ENCODE peak calls at places on chromosomes 5 and 9, in seven cellular contexts. B is suprapubic skin, I is cardiac muscle cell, L is AG04450, S is OCI-LY7, H is fibroblast of lung, O is colonic mucosa. Z is an unnamed sample.

GRCh38 chr5:14204011-14204670 is 61.0 kb downstream of the TRIO start:
- DNase-seq in B (no peak), I (no peak), L (no peak), S (no peak), H (no peak), O (no peak), Z (no peak)

GRCh38 chr9:109113892-109114609 is 5.7 kb downstream of the TMEM245 start:
- DNase-seq in B (no peak), I (no peak), L (no peak), S (no peak), H (no peak), O (no peak), Z (no peak)

GRCh38 chr5:93622240-93622885 is 39.3 kb downstream of the NR2F1 start:
- DNase-seq in B (no peak), I (no peak), L (no peak), S (peak; percentile 2), H (peak; percentile 76), O (no peak), Z (no peak)

GRCh38 chr9:125994066-125994943 is 247.1 kb downstream of the PBX3 start:
- DNase-seq in B (peak; percentile 36), I (no peak), L (no peak), S (no peak), H (no peak), O (no peak), Z (no peak)

GRCh38 chr5:180811623-180812119 is 9.1 kb upstream of the MGAT1 start:
- DNase-seq in B (no peak), I (no peak), L (no peak), S (no peak), H (no peak), O (no peak), Z (no peak)

GRCh38 chr5:127814225-127814973 is 111.2 kb downstream of the CCDC192 start:
- DNase-seq in B (no peak), I (no peak), L (no peak), S (no peak), H (peak; percentile 14), O (no peak), Z (no peak)

GRCh38 chr9:138046641-138047301 is 169.2 kb downstream of the CACNA1B start:
- DNase-seq in B (peak; percentile 48), I (no peak), L (no peak), S (no peak), H (no peak), O (peak; percentile 9), Z (peak; percentile 31)

GRCh38 chr5:73780297-73781080 is 154.5 kb downstream of the ARHGEF28 start:
- DNase-seq in B (no peak), I (no peak), L (no peak), S (no peak), H (no peak), O (peak; percentile 24), Z (no peak)

GRCh38 chr5:110354341-110354740 is 372.1 kb downstream of the TMEM232 start:
- DNase-seq in B (no peak), I (no peak), L (no peak), S (no peak), H (peak; percentile 76), O (no peak), Z (no peak)

GRCh38 chr9:114895605-114896004 is 34.8 kb downstream of the TNFSF8 start:
- DNase-seq in B (no peak), I (no peak), L (no peak), S (no peak), H (peak; percentile 25), O (no peak), Z (no peak)

GRCh38 chr9:97468658-97469448 is 32.6 kb upstream of the TMOD1 start:
- DNase-seq in B (peak; percentile 76), I (peak; percentile 87), L (peak; percentile 16), S (peak; percentile 50), H (peak; percentile 46), O (peak; percentile 66), Z (peak; percentile 33)

GRCh38 chr5:72510610-72511121 is 3.5 kb upstream of the ZNF366 start:
- DNase-seq in B (peak; percentile 71), I (no peak), L (peak; percentile 47), S (no peak), H (peak; percentile 92), O (peak; percentile 34), Z (peak; percentile 80)

GRCh38 chr5:147403659-147404640 is 105.9 kb downstream of the DPYSL3 start:
- DNase-seq in B (peak; percentile 81), I (peak; percentile 73), L (peak; percentile 90), S (no peak), H (peak; percentile 100), O (no peak), Z (peak; percentile 99)

GRCh38 chr5:20323323-20323722 is 335.3 kb upstream of the CDH18 start:
- DNase-seq in B (no peak), I (no peak), L (no peak), S (no peak), H (no peak), O (no peak), Z (no peak)

GRCh38 chr9:123361086-123361730 is 5.2 kb downstream of the CRB2 start:
- DNase-seq in B (no peak), I (peak; percentile 90), L (no peak), S (no peak), H (no peak), O (peak; percentile 54), Z (no peak)

GRCh38 chr9:98314381-98315066 is 59.1 kb upstream of the TBC1D2 start:
- DNase-seq in B (peak; percentile 5), I (no peak), L (no peak), S (no peak), H (peak; percentile 47), O (no peak), Z (no peak)

GRCh38 chr9:70053864-70054263 is 10.2 kb downstream of the MAMDC2 start:
- DNase-seq in B (no peak), I (no peak), L (no peak), S (no peak), H (no peak), O (no peak), Z (no peak)

GRCh38 chr5:6790346-6790865 is 77.2 kb downstream of the TENT4A start:
- DNase-seq in B (no peak), I (no peak), L (no peak), S (no peak), H (no peak), O (no peak), Z (peak; percentile 31)

GRCh38 chr9:98429613-98430012 is 174.2 kb upstream of the TBC1D2 start:
- DNase-seq in B (no peak), I (no peak), L (peak; percentile 16), S (no peak), H (peak; percentile 92), O (no peak), Z (no peak)

GRCh38 chr9:91182831-91183230 is 178.9 kb downstream of the AUH start:
- DNase-seq in B (peak; percentile 9), I (no peak), L (no peak), S (peak; percentile 71), H (no peak), O (no peak), Z (no peak)

DNA sequence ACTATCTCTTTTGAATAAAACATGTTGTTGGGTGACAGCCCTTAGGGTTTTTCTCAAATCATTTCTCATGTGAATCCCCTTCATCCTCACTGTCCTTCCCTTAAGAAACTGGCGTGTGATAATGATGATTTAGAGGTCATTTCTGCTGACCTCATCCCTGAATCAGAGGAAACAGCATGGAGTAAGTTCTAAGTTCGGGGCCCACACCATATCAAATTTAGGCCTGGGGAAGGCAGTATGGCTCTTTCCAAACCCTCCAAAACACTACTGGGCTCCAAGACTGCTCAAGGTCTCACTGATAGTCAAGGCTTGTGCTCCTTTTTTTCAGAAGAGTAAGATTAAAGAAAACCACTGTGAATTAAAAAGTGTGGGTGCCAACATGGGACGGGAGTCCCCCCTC is 872 bp upstream of the SMIM3 start:
- DNase-seq in B (no peak), I (no peak), L (no peak), S (no peak), H (no peak), O (no peak), Z (no peak)
- H3K27ac ChIP-seq in B (peak overlapping the region; percentile 81), I (peak overlapping the region; percentile 90), L (no peak overlapping the region), S (no peak overlapping the region), H (peak overlapping the region; percentile 83), O (peak overlapping the region; percentile 82), Z (no peak overlapping the region)

DNA sequence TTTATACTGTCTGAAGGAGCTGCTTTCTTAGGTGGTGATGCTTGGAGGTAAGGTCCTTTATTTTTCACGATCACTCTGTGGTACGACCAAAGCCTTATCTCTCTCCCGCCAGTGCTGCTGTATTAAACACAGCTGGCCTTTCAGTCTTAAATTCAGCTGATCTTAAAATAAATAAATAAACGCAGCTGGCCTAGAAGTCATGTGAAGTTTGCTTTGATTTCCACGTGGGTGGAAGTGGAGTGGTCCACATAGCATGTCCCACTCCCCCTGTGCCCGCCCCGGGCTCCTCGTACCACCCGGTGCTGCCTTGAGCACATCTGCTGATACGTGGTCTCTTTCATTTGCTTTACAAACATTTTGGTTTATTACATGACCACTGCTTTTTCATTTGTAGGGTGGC is 260.4 kb downstream of the FANCC start:
- DNase-seq in B (no peak), I (no peak), L (peak; percentile 67), S (no peak), H (peak; percentile 52), O (no peak), Z (peak; percentile 68)
- H3K27ac ChIP-seq in B (peak overlapping the region; percentile 61), I (peak overlapping the region; percentile 90), L (peak overlapping the region; percentile 75), S (no peak overlapping the region), H (peak overlapping the region; percentile 86), O (peak overlapping the region; percentile 43), Z (peak overlapping the region; percentile 60)

DNA sequence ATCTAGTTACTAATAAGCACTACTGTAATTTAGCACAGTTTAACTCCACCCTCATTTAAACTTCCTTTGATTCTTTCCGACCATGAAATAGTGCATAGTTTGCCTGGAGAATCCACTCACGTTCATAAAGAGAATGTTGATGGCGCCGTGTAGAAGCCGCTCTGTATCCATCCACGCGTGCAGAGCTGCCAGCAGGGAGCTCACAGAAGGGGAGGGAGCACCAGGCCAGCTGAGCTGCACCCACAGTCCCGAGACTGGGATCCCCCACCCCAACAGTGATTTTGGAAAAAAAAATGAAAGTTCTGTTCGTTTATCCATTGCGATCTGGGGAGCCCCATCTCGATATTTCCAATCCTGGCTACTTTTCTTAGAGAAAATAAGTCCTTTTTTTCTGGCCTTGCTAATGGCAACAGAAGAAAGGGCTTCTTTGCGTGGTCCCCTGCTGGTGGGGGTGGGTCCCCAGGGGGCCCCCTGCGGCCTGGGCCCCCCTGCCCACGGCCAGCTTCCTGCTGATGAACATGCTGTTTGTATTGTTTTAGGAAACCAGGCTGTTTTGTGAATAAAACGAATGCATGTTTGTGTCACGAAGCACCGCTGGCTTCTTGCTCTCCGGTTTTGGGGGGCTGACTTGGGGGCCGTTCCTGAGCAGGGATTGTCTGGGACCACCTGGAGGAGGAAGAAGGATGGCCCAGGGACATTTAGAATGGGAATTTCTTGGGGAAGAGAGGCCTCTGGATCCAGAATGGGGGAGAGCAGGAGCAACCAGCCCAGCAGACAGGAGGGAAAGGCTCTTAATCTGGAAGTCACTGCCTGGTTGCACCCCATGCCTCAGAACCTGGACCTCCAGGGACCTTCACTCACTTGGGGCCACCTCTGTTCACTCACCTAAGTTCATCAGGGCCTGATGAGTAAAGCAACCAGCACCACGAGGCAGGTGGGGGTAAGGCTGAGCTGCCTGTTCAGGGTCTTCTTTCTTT is 35.4 kb downstream of the CXXC5 start:
- DNase-seq in B (no peak), I (no peak), L (no peak), S (no peak), H (no peak), O (no peak), Z (no peak)
- H3K27ac ChIP-seq in B (no peak overlapping the region), I (peak overlapping the region; percentile 30), L (no peak overlapping the region), S (peak overlapping the region; percentile 90), H (no peak overlapping the region), O (no peak overlapping the region), Z (no peak overlapping the region)

DNA sequence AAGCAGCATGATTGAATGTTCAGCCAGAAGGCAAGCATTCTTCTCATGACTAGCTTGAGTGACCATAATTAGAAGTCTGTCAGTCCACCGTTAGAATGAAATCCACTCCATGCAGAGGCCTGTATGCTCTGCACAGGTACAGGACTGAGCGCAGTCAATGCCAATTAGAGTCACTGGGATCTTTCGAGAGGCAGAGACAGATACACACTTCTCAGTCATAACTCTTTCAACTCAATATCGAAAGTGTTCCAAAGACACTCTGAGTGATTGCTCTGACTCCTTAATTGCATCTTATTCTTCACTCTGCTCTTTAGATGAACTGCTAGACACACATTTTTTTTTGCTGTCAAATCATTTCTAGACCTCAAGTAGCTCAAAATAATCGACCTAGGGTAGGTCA is 203.6 kb downstream of the GABRB2 start:
- DNase-seq in B (no peak), I (no peak), L (no peak), S (no peak), H (no peak), O (no peak), Z (no peak)
- H3K27ac ChIP-seq in B (no peak overlapping the region), I (no peak overlapping the region), L (no peak overlapping the region), S (no peak overlapping the region), H (no peak overlapping the region), O (no peak overlapping the region), Z (no peak overlapping the region)